ENCODE peak calls at places on chromosomes 1 and 21, in five cellular contexts. One of them, this sample, is unnamed.

GRCh38 chr1:16630661-16631247 is 17.4 kb upstream of the NBPF1 start:
- DNase-seq in fibroblast of the aortic adventitia: no peak
- DNase-seq in upper lobe of right lung: peak; percentile 66
- DNase-seq in ovary: no peak
- DNase-seq in CD4-positive, alpha-beta T cell: no peak
- DNase-seq in this sample: no peak

GRCh38 chr1:218164930-218165686 is 120.0 kb upstream of the RRP15 start:
- DNase-seq in ovary: no peak
- DNase-seq in fibroblast of the aortic adventitia: no peak
- DNase-seq in upper lobe of right lung: peak; percentile 68
- DNase-seq in CD4-positive, alpha-beta T cell: no peak
- DNase-seq in this sample: peak; percentile 22

GRCh38 chr1:208154040-208154439 is 90.1 kb downstream of the PLXNA2 start:
- DNase-seq in ovary: no peak
- DNase-seq in upper lobe of right lung: no peak
- DNase-seq in fibroblast of the aortic adventitia: no peak
- DNase-seq in CD4-positive, alpha-beta T cell: no peak
- DNase-seq in this sample: no peak

GRCh38 chr1:184792450-184792969 is 37.9 kb upstream of the EDEM3 start:
- DNase-seq in fibroblast of the aortic adventitia: peak; percentile 97
- DNase-seq in upper lobe of right lung: no peak
- DNase-seq in CD4-positive, alpha-beta T cell: no peak
- DNase-seq in ovary: peak; percentile 38
- DNase-seq in this sample: no peak

GRCh38 chr1:200221614-200222282 is 188.1 kb downstream of the ZNF281 start:
- DNase-seq in ovary: no peak
- DNase-seq in fibroblast of the aortic adventitia: no peak
- DNase-seq in upper lobe of right lung: no peak
- DNase-seq in CD4-positive, alpha-beta T cell: no peak
- DNase-seq in this sample: no peak

GRCh38 chr1:235226933-235227332 is 65.9 kb upstream of the RBM34 start:
- DNase-seq in ovary: no peak
- DNase-seq in upper lobe of right lung: no peak
- DNase-seq in fibroblast of the aortic adventitia: no peak
- DNase-seq in CD4-positive, alpha-beta T cell: no peak
- DNase-seq in this sample: no peak

GRCh38 chr1:164452549-164452948 is 106.4 kb upstream of the PBX1 start:
- DNase-seq in fibroblast of the aortic adventitia: no peak
- DNase-seq in CD4-positive, alpha-beta T cell: no peak
- DNase-seq in ovary: no peak
- DNase-seq in upper lobe of right lung: no peak
- DNase-seq in this sample: no peak

GRCh38 chr1:99503276-99503747 is 142.6 kb upstream of the PALMD start:
- DNase-seq in CD4-positive, alpha-beta T cell: no peak
- DNase-seq in fibroblast of the aortic adventitia: peak; percentile 50
- DNase-seq in ovary: peak; percentile 70
- DNase-seq in upper lobe of right lung: no peak
- DNase-seq in this sample: no peak

GRCh38 chr21:41852151-41852928 is 26.8 kb downstream of the PRDM15 start:
- DNase-seq in ovary: no peak
- DNase-seq in CD4-positive, alpha-beta T cell: no peak
- DNase-seq in upper lobe of right lung: peak; percentile 53
- DNase-seq in fibroblast of the aortic adventitia: no peak
- DNase-seq in this sample: no peak

GRCh38 chr1:54823670-54824069 is 22.5 kb upstream of the TTC22 start:
- DNase-seq in upper lobe of right lung: no peak
- DNase-seq in ovary: no peak
- DNase-seq in CD4-positive, alpha-beta T cell: no peak
- DNase-seq in fibroblast of the aortic adventitia: no peak
- DNase-seq in this sample: no peak

GRCh38 chr1:27147842-27148518 is 6.9 kb downstream of the SLC9A1 start:
- DNase-seq in fibroblast of the aortic adventitia: no peak
- DNase-seq in upper lobe of right lung: no peak
- DNase-seq in ovary: no peak
- DNase-seq in CD4-positive, alpha-beta T cell: no peak
- DNase-seq in this sample: no peak

GRCh38 chr1:157992031-157992568 is 1.3 kb upstream of the KIRREL1 start:
- DNase-seq in upper lobe of right lung: peak; percentile 72
- DNase-seq in fibroblast of the aortic adventitia: peak; percentile 81
- DNase-seq in CD4-positive, alpha-beta T cell: peak; percentile 5
- DNase-seq in ovary: peak; percentile 89
- DNase-seq in this sample: peak; percentile 70

GRCh38 chr1:244352156-244352830 is 99.4 kb downstream of the ADSS2 start:
- DNase-seq in CD4-positive, alpha-beta T cell: no peak
- DNase-seq in ovary: no peak
- DNase-seq in fibroblast of the aortic adventitia: no peak
- DNase-seq in upper lobe of right lung: no peak
- DNase-seq in this sample: no peak

GRCh38 chr1:67376381-67376780 is 53.8 kb downstream of the SERBP1 start:
- DNase-seq in fibroblast of the aortic adventitia: no peak
- DNase-seq in CD4-positive, alpha-beta T cell: no peak
- DNase-seq in upper lobe of right lung: no peak
- DNase-seq in ovary: no peak
- DNase-seq in this sample: no peak

GRCh38 chr1:60073605-60074278 is at the start of gene C1orf87:
- DNase-seq in ovary: no peak
- DNase-seq in CD4-positive, alpha-beta T cell: no peak
- DNase-seq in fibroblast of the aortic adventitia: no peak
- DNase-seq in upper lobe of right lung: peak; percentile 66
- DNase-seq in this sample: no peak

GRCh38 chr21:20507783-20508182 is 490.4 kb upstream of the NCAM2 start:
- DNase-seq in ovary: no peak
- DNase-seq in fibroblast of the aortic adventitia: no peak
- DNase-seq in CD4-positive, alpha-beta T cell: no peak
- DNase-seq in upper lobe of right lung: no peak
- DNase-seq in this sample: no peak

GRCh38 chr1:204506969-204507316 is 9.3 kb upstream of the MDM4 start:
- DNase-seq in ovary: peak; percentile 88
- DNase-seq in upper lobe of right lung: no peak
- DNase-seq in fibroblast of the aortic adventitia: peak; percentile 98
- DNase-seq in CD4-positive, alpha-beta T cell: peak; percentile 72
- DNase-seq in this sample: peak; percentile 56

GRCh38 chr21:15097580-15097979 is 32.8 kb upstream of the NRIP1 start:
- DNase-seq in CD4-positive, alpha-beta T cell: no peak
- DNase-seq in fibroblast of the aortic adventitia: no peak
- DNase-seq in ovary: no peak
- DNase-seq in upper lobe of right lung: no peak
- DNase-seq in this sample: no peak

GRCh38 chr1:86429830-86430229 is 5.9 kb downstream of the CLCA2 start:
- DNase-seq in CD4-positive, alpha-beta T cell: no peak
- DNase-seq in ovary: peak; percentile 68
- DNase-seq in upper lobe of right lung: no peak
- DNase-seq in fibroblast of the aortic adventitia: peak; percentile 98
- DNase-seq in this sample: no peak

GRCh38 chr1:226981386-226981817 is 41.3 kb downstream of the COQ8A start:
- DNase-seq in upper lobe of right lung: no peak
- DNase-seq in ovary: no peak
- DNase-seq in CD4-positive, alpha-beta T cell: no peak
- DNase-seq in fibroblast of the aortic adventitia: no peak
- DNase-seq in this sample: no peak

DNA sequence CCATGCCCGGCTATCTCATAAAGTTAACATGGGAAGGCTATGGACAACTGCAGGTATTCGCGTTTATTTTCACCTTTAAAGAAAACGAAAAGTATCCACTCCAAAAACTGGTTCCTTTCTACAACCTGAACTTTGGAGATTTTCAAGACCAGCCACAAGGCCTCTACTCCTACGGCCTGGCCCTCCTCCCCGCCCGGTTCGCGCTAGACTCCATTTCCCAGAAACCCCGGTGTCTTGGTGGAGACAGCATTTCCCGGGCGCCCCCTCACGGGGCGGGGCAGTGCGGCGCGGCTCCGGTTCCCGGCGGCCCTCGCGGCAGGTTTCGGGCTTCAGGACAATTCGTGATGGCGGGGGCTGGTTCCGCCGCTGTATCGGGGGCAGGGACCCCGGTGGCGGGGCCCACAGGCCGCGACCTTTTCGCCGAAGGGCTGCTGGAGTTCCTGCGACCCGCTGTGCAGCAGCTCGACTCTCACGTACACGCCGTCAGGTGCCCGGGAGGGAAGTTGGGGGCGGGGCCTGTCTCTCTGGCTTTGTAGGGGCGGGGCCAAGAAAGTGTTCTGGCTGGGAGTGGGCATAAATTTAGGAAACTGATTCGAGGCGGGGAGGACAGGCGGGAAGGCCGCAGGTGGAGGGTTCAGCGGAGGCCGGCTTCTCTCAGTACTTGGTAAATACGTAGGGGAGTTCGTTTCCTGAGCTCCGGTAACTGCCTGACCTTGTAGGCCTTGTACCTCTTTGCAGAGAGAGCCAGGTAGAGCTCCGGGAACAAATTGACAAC is at the start of gene SNAPIN:
- DNase-seq in CD4-positive, alpha-beta T cell: peak; percentile 78
- DNase-seq in fibroblast of the aortic adventitia: peak; percentile 81
- DNase-seq in upper lobe of right lung: peak; percentile 97
- DNase-seq in ovary: peak; percentile 91
- DNase-seq in this sample: peak; percentile 93
- TF ChIP-seq CTCF in CD4-positive, alpha-beta T cell: no peak
- TF ChIP-seq CTCF in fibroblast of the aortic adventitia: peak; percentile 7
- TF ChIP-seq CTCF in upper lobe of right lung: peak; percentile 25
- TF ChIP-seq CTCF in ovary: peak; percentile 30
- TF ChIP-seq CTCF in this sample: no peak

DNA sequence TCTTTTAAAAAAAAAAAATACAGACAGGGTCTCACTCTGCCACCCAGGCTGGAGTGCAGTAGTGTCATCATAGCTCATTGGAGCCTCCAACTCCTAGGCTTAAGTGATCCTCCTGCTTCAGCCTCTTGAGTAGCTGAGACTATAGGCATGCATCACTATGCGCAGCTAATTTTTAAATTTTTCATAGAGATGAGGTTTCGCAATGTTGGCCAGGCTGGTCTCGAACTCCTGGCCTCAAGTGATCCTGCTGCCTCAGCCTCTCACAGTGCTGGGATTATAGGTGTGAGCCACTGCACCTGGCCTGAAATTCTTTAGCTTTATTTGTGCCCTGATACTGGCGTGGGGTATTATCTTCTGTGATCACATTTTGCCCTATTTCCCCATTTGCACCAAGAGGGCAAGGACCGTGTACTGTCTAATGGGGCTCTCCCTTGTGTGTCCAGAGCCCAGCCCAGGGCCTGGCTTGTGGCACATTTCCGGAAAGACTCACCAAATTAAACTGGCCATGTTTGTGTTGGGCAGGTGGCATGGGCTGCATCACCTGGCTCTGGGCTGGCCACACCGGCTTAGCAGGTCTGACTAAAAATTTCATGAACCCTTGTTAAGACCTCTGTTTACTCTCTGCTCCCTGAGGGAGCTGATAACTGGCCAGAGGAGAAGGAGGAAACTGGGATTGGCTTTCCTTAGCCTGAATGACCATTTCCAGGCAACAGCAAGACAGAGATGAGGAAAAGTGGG is 32.2 kb downstream of the TRIM62 start:
- DNase-seq in fibroblast of the aortic adventitia: no peak
- DNase-seq in ovary: no peak
- DNase-seq in CD4-positive, alpha-beta T cell: no peak
- DNase-seq in upper lobe of right lung: peak; percentile 71
- DNase-seq in this sample: no peak
- TF ChIP-seq CTCF in fibroblast of the aortic adventitia: no peak
- TF ChIP-seq CTCF in ovary: no peak
- TF ChIP-seq CTCF in CD4-positive, alpha-beta T cell: no peak
- TF ChIP-seq CTCF in upper lobe of right lung: no peak
- TF ChIP-seq CTCF in this sample: no peak

GRCh38 chr21:36044056-36044455 is 16.3 kb downstream of the SETD4 start:
- DNase-seq in fibroblast of the aortic adventitia: no peak
- DNase-seq in upper lobe of right lung: no peak
- DNase-seq in ovary: no peak
- DNase-seq in CD4-positive, alpha-beta T cell: no peak
- DNase-seq in this sample: no peak

GRCh38 chr21:36040389-36040788 is 19.9 kb downstream of the SETD4 start:
- DNase-seq in CD4-positive, alpha-beta T cell: no peak
- DNase-seq in fibroblast of the aortic adventitia: no peak
- DNase-seq in ovary: no peak
- DNase-seq in upper lobe of right lung: no peak
- DNase-seq in this sample: no peak

GRCh38 chr21:36041910-36042309 is 18.4 kb downstream of the SETD4 start:
- DNase-seq in fibroblast of the aortic adventitia: no peak
- DNase-seq in upper lobe of right lung: no peak
- DNase-seq in CD4-positive, alpha-beta T cell: no peak
- DNase-seq in ovary: no peak
- DNase-seq in this sample: no peak

GRCh38 chr21:36038701-36039497 is 21.4 kb downstream of the SETD4 start:
- DNase-seq in ovary: no peak
- DNase-seq in CD4-positive, alpha-beta T cell: no peak
- DNase-seq in upper lobe of right lung: no peak
- DNase-seq in fibroblast of the aortic adventitia: no peak
- DNase-seq in this sample: no peak

DNA sequence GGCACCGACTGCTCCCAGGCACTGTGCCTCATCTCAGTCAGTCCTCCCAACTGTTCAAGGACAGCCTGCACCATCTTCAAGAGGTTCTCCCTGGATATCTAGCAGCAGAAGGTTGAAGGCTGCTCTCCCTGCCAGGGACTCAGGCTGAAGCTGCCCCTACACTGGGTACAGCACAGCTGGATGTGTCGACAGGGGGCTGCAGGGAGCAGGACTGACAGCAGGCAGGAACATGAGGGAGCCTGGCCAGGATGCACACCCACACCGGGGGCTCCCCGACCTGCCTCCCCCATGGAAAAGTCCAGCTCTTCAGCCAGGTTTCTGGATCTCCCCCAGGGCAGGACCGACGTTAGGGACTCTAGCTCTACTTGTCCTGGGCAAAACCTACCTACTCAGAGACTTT is 20.5 kb downstream of the SETD4 start:
- DNase-seq in ovary: no peak
- DNase-seq in upper lobe of right lung: no peak
- DNase-seq in fibroblast of the aortic adventitia: no peak
- DNase-seq in CD4-positive, alpha-beta T cell: no peak
- DNase-seq in this sample: no peak
- TF ChIP-seq CTCF in ovary: no peak
- TF ChIP-seq CTCF in upper lobe of right lung: no peak
- TF ChIP-seq CTCF in fibroblast of the aortic adventitia: no peak
- TF ChIP-seq CTCF in CD4-positive, alpha-beta T cell: no peak
- TF ChIP-seq CTCF in this sample: no peak

GRCh38 chr21:38597436-38597835 is 99.2 kb upstream of the ERG start:
- DNase-seq in upper lobe of right lung: no peak
- DNase-seq in ovary: no peak
- DNase-seq in fibroblast of the aortic adventitia: no peak
- DNase-seq in CD4-positive, alpha-beta T cell: no peak
- DNase-seq in this sample: no peak
- TF ChIP-seq CTCF in upper lobe of right lung: no peak
- TF ChIP-seq CTCF in ovary: no peak
- TF ChIP-seq CTCF in fibroblast of the aortic adventitia: no peak
- TF ChIP-seq CTCF in CD4-positive, alpha-beta T cell: no peak
- TF ChIP-seq CTCF in this sample: no peak

GRCh38 chr1:167551359-167551758 is 2.2 kb downstream of the CREG1 start:
- DNase-seq in ovary: no peak
- DNase-seq in upper lobe of right lung: no peak
- DNase-seq in fibroblast of the aortic adventitia: no peak
- DNase-seq in CD4-positive, alpha-beta T cell: no peak
- DNase-seq in this sample: no peak
- TF ChIP-seq CTCF in ovary: no peak
- TF ChIP-seq CTCF in upper lobe of right lung: no peak
- TF ChIP-seq CTCF in fibroblast of the aortic adventitia: no peak
- TF ChIP-seq CTCF in CD4-positive, alpha-beta T cell: no peak
- TF ChIP-seq CTCF in this sample: no peak